ENCODE peak calls at places on chromosomes 2 and 18, in seven cellular contexts. One of them, this sample, is unnamed.

GRCh38 chr18:58496937-58497336 is 132.0 kb downstream of the ALPK2 start:
- DNase-seq in NCI-H460: no peak
- DNase-seq in NCI-H1105 treated with DMSO at 0.1 percent for 48 hours: peak; percentile 11
- DNase-seq in SK-N-DZ: no peak
- DNase-seq in G401: no peak
- DNase-seq in HEK293T: peak; percentile 31
- DNase-seq in activated CD8-positive, alpha-beta memory T cell treated with anti-CD3 and anti-CD28 coated beads, Interleukin-2, amount 50 U/mL, for 48 hours: no peak
- DNase-seq in this sample: no peak

GRCh38 chr18:77062518-77063003 is 70.0 kb downstream of the MBP start:
- DNase-seq in NCI-H460: no peak
- DNase-seq in NCI-H1105 treated with DMSO at 0.1 percent for 48 hours: no peak
- DNase-seq in SK-N-DZ: no peak
- DNase-seq in G401: no peak
- DNase-seq in HEK293T: no peak
- DNase-seq in activated CD8-positive, alpha-beta memory T cell treated with anti-CD3 and anti-CD28 coated beads, Interleukin-2, amount 50 U/mL, for 48 hours: peak; percentile 66
- DNase-seq in this sample: no peak

GRCh38 chr2:122543815-122544214 is 788.4 kb downstream of the TSN start:
- DNase-seq in NCI-H460: no peak
- DNase-seq in NCI-H1105 treated with DMSO at 0.1 percent for 48 hours: no peak
- DNase-seq in SK-N-DZ: no peak
- DNase-seq in G401: no peak
- DNase-seq in HEK293T: no peak
- DNase-seq in activated CD8-positive, alpha-beta memory T cell treated with anti-CD3 and anti-CD28 coated beads, Interleukin-2, amount 50 U/mL, for 48 hours: no peak
- DNase-seq in this sample: no peak

GRCh38 chr2:224195954-224196571 is 157.0 kb upstream of the SERPINE2 start:
- DNase-seq in NCI-H460: no peak
- DNase-seq in NCI-H1105 treated with DMSO at 0.1 percent for 48 hours: no peak
- DNase-seq in SK-N-DZ: no peak
- DNase-seq in G401: peak; percentile 19
- DNase-seq in HEK293T: no peak
- DNase-seq in activated CD8-positive, alpha-beta memory T cell treated with anti-CD3 and anti-CD28 coated beads, Interleukin-2, amount 50 U/mL, for 48 hours: no peak
- DNase-seq in this sample: no peak

GRCh38 chr2:101327863-101328394 is 19.4 kb upstream of the RNF149 start:
- DNase-seq in NCI-H460: no peak
- DNase-seq in NCI-H1105 treated with DMSO at 0.1 percent for 48 hours: peak; percentile 10
- DNase-seq in SK-N-DZ: no peak
- DNase-seq in G401: no peak
- DNase-seq in HEK293T: no peak
- DNase-seq in activated CD8-positive, alpha-beta memory T cell treated with anti-CD3 and anti-CD28 coated beads, Interleukin-2, amount 50 U/mL, for 48 hours: no peak
- DNase-seq in this sample: no peak

GRCh38 chr2:128949360-128949759 is 630.7 kb upstream of the HS6ST1 start:
- DNase-seq in NCI-H460: no peak
- DNase-seq in NCI-H1105 treated with DMSO at 0.1 percent for 48 hours: no peak
- DNase-seq in SK-N-DZ: no peak
- DNase-seq in G401: no peak
- DNase-seq in HEK293T: no peak
- DNase-seq in activated CD8-positive, alpha-beta memory T cell treated with anti-CD3 and anti-CD28 coated beads, Interleukin-2, amount 50 U/mL, for 48 hours: no peak
- DNase-seq in this sample: no peak

GRCh38 chr2:20414806-20415205 is 32.1 kb upstream of the RHOB start:
- DNase-seq in NCI-H460: no peak
- DNase-seq in NCI-H1105 treated with DMSO at 0.1 percent for 48 hours: no peak
- DNase-seq in SK-N-DZ: no peak
- DNase-seq in G401: no peak
- DNase-seq in HEK293T: no peak
- DNase-seq in activated CD8-positive, alpha-beta memory T cell treated with anti-CD3 and anti-CD28 coated beads, Interleukin-2, amount 50 U/mL, for 48 hours: peak; percentile 36
- DNase-seq in this sample: no peak

GRCh38 chr2:27191107-27191829 is 20.6 kb upstream of the ATRAID start:
- DNase-seq in NCI-H460: peak; percentile 65
- DNase-seq in NCI-H1105 treated with DMSO at 0.1 percent for 48 hours: peak; percentile 59
- DNase-seq in SK-N-DZ: peak; percentile 57
- DNase-seq in G401: peak; percentile 66
- DNase-seq in HEK293T: peak; percentile 48
- DNase-seq in activated CD8-positive, alpha-beta memory T cell treated with anti-CD3 and anti-CD28 coated beads, Interleukin-2, amount 50 U/mL, for 48 hours: no peak
- DNase-seq in this sample: no peak

GRCh38 chr2:165373322-165374025 is 96.0 kb upstream of the CSRNP3 start:
- DNase-seq in NCI-H460: no peak
- DNase-seq in NCI-H1105 treated with DMSO at 0.1 percent for 48 hours: no peak
- DNase-seq in SK-N-DZ: no peak
- DNase-seq in G401: peak; percentile 42
- DNase-seq in HEK293T: no peak
- DNase-seq in activated CD8-positive, alpha-beta memory T cell treated with anti-CD3 and anti-CD28 coated beads, Interleukin-2, amount 50 U/mL, for 48 hours: no peak
- DNase-seq in this sample: no peak

GRCh38 chr2:219661197-219661954 is 33.9 kb downstream of the SLC4A3 start:
- DNase-seq in NCI-H460: no peak
- DNase-seq in NCI-H1105 treated with DMSO at 0.1 percent for 48 hours: no peak
- DNase-seq in SK-N-DZ: no peak
- DNase-seq in G401: no peak
- DNase-seq in HEK293T: no peak
- DNase-seq in activated CD8-positive, alpha-beta memory T cell treated with anti-CD3 and anti-CD28 coated beads, Interleukin-2, amount 50 U/mL, for 48 hours: no peak
- DNase-seq in this sample: no peak

GRCh38 chr2:102154364-102154763 is 11.8 kb downstream of the IL1R1 start:
- DNase-seq in NCI-H460: no peak
- DNase-seq in NCI-H1105 treated with DMSO at 0.1 percent for 48 hours: no peak
- DNase-seq in SK-N-DZ: no peak
- DNase-seq in G401: no peak
- DNase-seq in HEK293T: no peak
- DNase-seq in activated CD8-positive, alpha-beta memory T cell treated with anti-CD3 and anti-CD28 coated beads, Interleukin-2, amount 50 U/mL, for 48 hours: no peak
- DNase-seq in this sample: no peak